ENCODE peak calls at places on chromosomes 5 and 9, in six cellular contexts. A, D, E, T, H and M are unnamed samples.

GRCh38 chr5:145917288-145917687 is 19.1 kb upstream of the SH3RF2 start:
- DNase-seq in D (no peak), T (no peak), A (no peak), E (no peak), H (no peak), M (no peak)

GRCh38 chr9:128470560-128470959 is 14.8 kb downstream of the ODF2 start:
- DNase-seq in A (no peak), T (no peak), E (no peak), D (no peak), H (peak), M (no peak)

GRCh38 chr9:16668906-16669305 is 201.6 kb downstream of the BNC2 start:
- DNase-seq in T (no peak), H (no peak), A (no peak), D (no peak), E (no peak), M (no peak)

GRCh38 chr9:101352892-101353462 is 31.8 kb downstream of the BAAT start:
- DNase-seq in E (no peak), T (no peak), H (no peak), D (no peak), A (no peak), M (no peak)

GRCh38 chr5:53340956-53341750 is 139.3 kb upstream of the FST start:
- DNase-seq in D (no peak), E (no peak), A (no peak), T (no peak), H (no peak), M (no peak)

GRCh38 chr9:111662851-111663823 is 1.7 kb downstream of the GNG10 start:
- DNase-seq in D (no peak), H (no peak), A (no peak), T (no peak), E (peak), M (no peak)

GRCh38 chr5:122492675-122493074 is 180.6 kb downstream of the SNCAIP start:
- DNase-seq in D (no peak), H (no peak), T (no peak), A (no peak), E (no peak), M (no peak)

GRCh38 chr9:134294228-134295071 is 31.8 kb upstream of the RXRA start:
- DNase-seq in D (peak), T (no peak), A (no peak), H (peak), E (no peak), M (no peak)

GRCh38 chr5:125011014-125011413 is 264.6 kb upstream of the ZNF608 start:
- DNase-seq in A (no peak), T (no peak), E (no peak), H (no peak), D (no peak), M (no peak)

GRCh38 chr9:128412120-128412790 is 8.4 kb upstream of the CERCAM start:
- DNase-seq in A (peak), E (peak), H (peak), T (peak), D (peak), M (no peak)

GRCh38 chr9:89165880-89166279 is 12.7 kb downstream of the SHC3 start:
- DNase-seq in T (no peak), E (no peak), D (no peak), A (no peak), H (no peak), M (no peak)

GRCh38 chr5:180830253-180831138 is 27.9 kb upstream of the MGAT1 start:
- DNase-seq in D (peak), T (peak), E (no peak), A (no peak), H (peak), M (no peak)

GRCh38 chr9:75197521-75197920 is 109.2 kb downstream of the OSTF1 start:
- DNase-seq in A (no peak), T (no peak), D (no peak), H (no peak), E (no peak), M (no peak)

GRCh38 chr5:124746252-124746915 is at the start of gene ZNF608:
- DNase-seq in D (no peak), T (no peak), A (no peak), E (no peak), H (no peak), M (no peak)

GRCh38 chr9:37197158-37198033 is 77.0 kb downstream of the ZCCHC7 start:
- DNase-seq in T (no peak), A (no peak), H (no peak), E (no peak), D (no peak), M (no peak)

GRCh38 chr5:56269216-56269927 is 36.2 kb upstream of the ANKRD55 start:
- DNase-seq in D (no peak), A (peak), H (no peak), E (no peak), T (no peak), M (no peak)